ENCODE peak calls at places on chromosomes 5 and 9, in six cellular contexts. Z, L, V, I, W and U are unnamed samples.
A peak's percentile ranks its signal among the peaks of the same experiment; 100 is the strongest.

GRCh38 chr9:134174073-134174449 is 9.7 kb upstream of the RNU6ATAC start:
- DNase-seq in W (no peak), L (no peak), I (no peak), V (no peak), Z (no peak), U (no peak)

GRCh38 chr9:20442461-20443319 is 179.6 kb downstream of the MLLT3 start:
- DNase-seq in V (no peak), I (no peak), W (no peak), L (no peak), Z (no peak), U (no peak)

GRCh38 chr5:137329581-137329980 is 169.5 kb downstream of the SPOCK1 start:
- DNase-seq in W (no peak), V (no peak), Z (no peak), I (no peak), L (no peak), U (no peak)

GRCh38 chr5:143213231-143213850 is 190.1 kb downstream of the NR3C1 start:
- DNase-seq in V (no peak), W (peak; percentile 49), L (no peak), I (no peak), Z (peak; percentile 54), U (no peak)

GRCh38 chr9:98087420-98088354 is 31.2 kb downstream of the NANS start:
- DNase-seq in Z (peak; percentile 20), W (peak; percentile 84), L (no peak), I (no peak), V (no peak), U (peak; percentile 73)

GRCh38 chr5:91189480-91190332 is 193.4 kb downstream of the ARRDC3 start:
- DNase-seq in V (peak; percentile 31), W (no peak), I (peak; percentile 33), Z (peak; percentile 85), L (peak; percentile 28), U (no peak)

GRCh38 chr9:111008148-111009075 is 29.9 kb downstream of the LPAR1 start:
- DNase-seq in V (no peak), Z (peak; percentile 48), W (no peak), L (no peak), I (no peak), U (no peak)

GRCh38 chr9:127825319-127826051 is 22.8 kb downstream of the FPGS start:
- DNase-seq in W (peak; percentile 83), I (peak; percentile 50), L (no peak), V (no peak), Z (no peak), U (peak; percentile 41)

GRCh38 chr5:88785396-88786216 is 97.4 kb downstream of the MEF2C start:
- DNase-seq in L (peak; percentile 96), Z (peak; percentile 93), W (peak; percentile 75), I (peak; percentile 9), V (peak; percentile 41), U (peak; percentile 10)

GRCh38 chr9:92989561-92989960 is 42.2 kb downstream of the FGD3 start:
- DNase-seq in W (no peak), V (no peak), I (no peak), Z (no peak), L (no peak), U (no peak)

GRCh38 chr5:66694036-66694435 is 97.8 kb downstream of the MAST4 start:
- DNase-seq in Z (no peak), I (no peak), W (peak; percentile 10), V (no peak), L (no peak), U (no peak)

GRCh38 chr9:99162759-99163364 is 57.9 kb downstream of the TGFBR1 start:
- DNase-seq in V (no peak), Z (peak; percentile 51), W (no peak), L (peak; percentile 22), I (peak; percentile 14), U (no peak)

GRCh38 chr5:181052526-181052927 is 12.5 kb downstream of the BTNL9 start:
- DNase-seq in W (no peak), I (no peak), L (no peak), V (no peak), Z (no peak), U (no peak)

GRCh38 chr5:109873687-109874086 is 184.0 kb downstream of the MAN2A1 start:
- DNase-seq in V (no peak), I (no peak), Z (no peak), W (peak; percentile 33), L (no peak), U (no peak)

GRCh38 chr9:22159590-22159989 is 150.5 kb upstream of the CDKN2B start:
- DNase-seq in W (no peak), V (no peak), L (no peak), Z (no peak), I (no peak), U (no peak)

GRCh38 chr5:43213951-43214350 is 21.9 kb downstream of the NIM1K start:
- DNase-seq in Z (no peak), I (no peak), V (no peak), W (no peak), L (no peak), U (no peak)

GRCh38 chr9:106869028-106869427 is 6.1 kb downstream of the ZNF462 start:
- DNase-seq in I (no peak), Z (no peak), W (no peak), V (no peak), L (no peak), U (no peak)

GRCh38 chr9:98657897-98658296 is 50.8 kb downstream of the GABBR2 start:
- DNase-seq in I (no peak), Z (peak; percentile 78), V (no peak), W (no peak), L (no peak), U (no peak)

GRCh38 chr5:176508603-176509002 is 28.6 kb downstream of the RNF44 start:
- DNase-seq in Z (peak; percentile 55), L (no peak), W (no peak), V (no peak), I (no peak), U (no peak)

GRCh38 chr5:43040287-43041098 is at the start of gene ANXA2R:
- DNase-seq in I (peak; percentile 67), V (peak; percentile 90), W (peak; percentile 66), L (peak; percentile 92), Z (peak; percentile 97), U (peak; percentile 94)

GRCh38 chr5:60960591-60960990 is 15.6 kb downstream of the NDUFAF2 start:
- DNase-seq in L (peak; percentile 6), V (no peak), Z (peak; percentile 46), I (no peak), W (no peak), U (no peak)

GRCh38 chr9:128523199-128523925 is 18.8 kb downstream of the GLE1 start:
- DNase-seq in Z (peak; percentile 67), W (peak; percentile 15), L (no peak), I (no peak), V (no peak), U (no peak)

GRCh38 chr5:43658499-43658898 is 55.5 kb downstream of the NNT start:
- DNase-seq in I (no peak), W (no peak), L (no peak), V (no peak), Z (peak; percentile 94), U (no peak)

GRCh38 chr9:136225366-136225747 is 20.3 kb downstream of the QSOX2 start:
- DNase-seq in V (no peak), Z (no peak), I (no peak), W (no peak), L (no peak), U (no peak)

GRCh38 chr5:38871790-38872551 is 26.2 kb downstream of the OSMR start:
- DNase-seq in W (no peak), I (peak; percentile 88), L (peak; percentile 95), Z (peak; percentile 100), V (no peak), U (no peak)

GRCh38 chr5:122350496-122350895 is 38.5 kb downstream of the SNCAIP start:
- DNase-seq in I (no peak), W (no peak), L (no peak), Z (no peak), V (no peak), U (no peak)

GRCh38 chr5:176446884-176447537 is 1.2 kb upstream of the FAF2 start:
- DNase-seq in V (peak; percentile 5), L (no peak), I (no peak), Z (no peak), W (peak; percentile 9), U (no peak)

GRCh38 chr5:38695021-38695961 is 138.8 kb upstream of the LIFR start:
- DNase-seq in I (no peak), L (no peak), V (no peak), W (no peak), Z (no peak), U (peak; percentile 10)

GRCh38 chr9:133347515-133347984 is 381 bp downstream of the MED22 start:
- DNase-seq in Z (no peak), V (peak; percentile 22), I (no peak), L (no peak), W (peak; percentile 32), U (no peak)

GRCh38 chr5:121870489-121870888 is 18.8 kb downstream of the FTMT start:
- DNase-seq in V (no peak), Z (peak; percentile 1), I (no peak), W (no peak), L (peak; percentile 4), U (no peak)

GRCh38 chr5:178205010-178205748 is 846 bp downstream of the HNRNPAB start:
- DNase-seq in V (peak; percentile 70), L (no peak), W (peak; percentile 83), I (peak; percentile 82), Z (peak; percentile 62), U (peak; percentile 75)

GRCh38 chr9:95793924-95794828 is 81.3 kb upstream of the ERCC6L2 start:
- DNase-seq in Z (peak; percentile 98), V (peak; percentile 59), I (no peak), L (no peak), W (no peak), U (no peak)
- H3K4me3 ChIP-seq in Z (no peak overlapping the region), V (no peak overlapping the region), I (no peak overlapping the region), L (no peak overlapping the region), W (no peak overlapping the region), U (no peak overlapping the region)

GRCh38 chr9:81689343-81690175 is at the start of gene TLE1:
- DNase-seq in I (peak; percentile 99), W (peak; percentile 100), V (peak; percentile 97), Z (peak; percentile 100), L (peak; percentile 97), U (peak; percentile 100)
- TF ChIP-seq POLR2A in I (peak; percentile 83), W (peak; percentile 95), V (peak; percentile 95), Z (peak; percentile 59), L (peak; percentile 23), U (peak; percentile 74)

GRCh38 chr5:41770799-41771198 is 99.4 kb downstream of the OXCT1 start:
- DNase-seq in L (no peak), I (no peak), W (no peak), Z (no peak), V (no peak), U (no peak)
- H3K4me3 ChIP-seq in L (no peak overlapping the region), I (no peak overlapping the region), W (no peak overlapping the region), Z (no peak overlapping the region), V (no peak overlapping the region), U (no peak overlapping the region)

DNA sequence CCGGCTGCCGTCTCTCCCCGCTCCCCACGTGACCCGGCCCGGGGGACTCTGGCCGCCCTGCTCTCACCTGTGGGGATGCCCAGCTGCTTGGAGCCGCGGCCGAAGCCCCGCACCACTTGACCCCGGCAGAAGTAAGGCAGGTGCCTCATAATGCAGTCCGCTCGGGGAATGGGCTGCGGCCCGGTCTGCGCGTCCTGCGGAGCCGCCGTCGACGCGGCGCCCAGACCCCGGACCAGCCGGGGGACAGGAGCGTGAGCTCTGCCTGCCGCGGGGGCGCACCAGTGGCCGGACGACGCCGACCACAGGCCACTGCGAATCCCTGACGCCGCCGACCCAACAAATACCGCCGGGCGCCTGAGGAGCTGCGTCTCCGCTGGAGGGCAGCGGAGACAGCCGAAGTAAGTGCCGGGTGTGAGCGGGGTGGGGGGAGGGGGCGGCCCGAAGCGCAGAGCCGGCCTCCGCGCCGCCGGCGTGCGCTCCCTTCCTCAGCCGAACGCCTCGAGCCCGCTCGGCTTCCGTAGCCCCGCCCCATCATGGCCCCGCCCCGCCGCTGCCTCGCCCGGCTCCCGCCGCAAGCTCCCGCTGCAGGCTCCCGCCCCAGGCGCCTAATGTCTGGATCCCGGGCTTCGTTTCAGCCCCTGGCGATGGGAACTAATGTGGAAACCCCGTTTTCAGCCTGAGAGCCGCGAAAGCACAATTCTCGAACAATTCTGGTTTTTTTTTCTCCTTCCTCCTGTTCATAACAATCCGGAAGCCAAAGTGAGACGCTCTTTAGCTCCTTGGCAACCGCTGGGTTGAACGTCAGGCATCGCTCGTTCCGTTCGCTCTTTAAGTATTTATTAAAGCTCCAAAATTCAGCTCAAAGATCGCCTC is at the start of gene RFK:
- DNase-seq in W (peak; percentile 90), V (peak; percentile 89), L (peak; percentile 82), I (peak; percentile 74), Z (peak; percentile 93), U (peak; percentile 92)
- TF ChIP-seq POLR2A in W (peak; percentile 78), V (peak; percentile 63), L (peak; percentile 54), I (peak; percentile 55), Z (peak; percentile 76), U (peak; percentile 52)